ENCODE peak calls at places on chromosomes 6 and 20, in four cellular contexts. D, J, M and F are unnamed samples.

GRCh38 chr6:56637640-56638039 is 5.0 kb downstream of the DST start:
- DNase-seq in D (no peak), J (peak), M (peak), F (no peak)

GRCh38 chr20:17485017-17485416 is 46.2 kb downstream of the BFSP1 start:
- DNase-seq in D (no peak), J (no peak), M (no peak), F (no peak)

GRCh38 chr6:30219244-30219643 is 6.0 kb upstream of the TRIM26 start:
- DNase-seq in D (peak), J (peak), M (peak), F (no peak)

GRCh38 chr6:16468991-16469615 is 230.7 kb downstream of the GMPR start:
- DNase-seq in D (no peak), J (no peak), M (no peak), F (no peak)

GRCh38 chr20:43824699-43825402 is 89.8 kb upstream of the TOX2 start:
- DNase-seq in D (no peak), J (no peak), M (peak), F (no peak)

GRCh38 chr20:53176133-53176532 is 204.0 kb downstream of the TSHZ2 start:
- DNase-seq in D (no peak), J (no peak), M (no peak), F (no peak)

GRCh38 chr6:7723041-7723447 is 2.9 kb upstream of the BMP6 start:
- DNase-seq in D (peak), J (peak), M (peak), F (peak)

GRCh38 chr6:80932364-80932763 is 820.1 kb downstream of the TENT5A start:
- DNase-seq in D (no peak), J (no peak), M (no peak), F (no peak)

GRCh38 chr6:25229671-25230321 is 49.4 kb upstream of the CARMIL1 start:
- DNase-seq in D (no peak), J (no peak), M (peak), F (no peak)

GRCh38 chr6:44621846-44622245 is 234.3 kb downstream of the CDC5L start:
- DNase-seq in D (no peak), J (no peak), M (no peak), F (peak)

GRCh38 chr20:50790651-50791277 is 4.1 kb upstream of the BCAS4 start:
- DNase-seq in D (peak), J (peak), M (peak), F (peak)

GRCh38 chr20:50048420-50049166 is 64.4 kb downstream of the UBE2V1 start:
- DNase-seq in D (peak), J (no peak), M (no peak), F (peak)

GRCh38 chr20:51385941-51386530 is 156.5 kb downstream of the NFATC2 start:
- DNase-seq in D (no peak), J (peak), M (peak), F (no peak)

GRCh38 chr20:3781153-3781910 is at the start of gene SPEF1:
- DNase-seq in D (peak), J (peak), M (peak), F (peak)

GRCh38 chr6:26003102-26003694 is 40.6 kb downstream of the TRIM38 start:
- DNase-seq in D (peak), J (peak), M (peak), F (peak)

DNA sequence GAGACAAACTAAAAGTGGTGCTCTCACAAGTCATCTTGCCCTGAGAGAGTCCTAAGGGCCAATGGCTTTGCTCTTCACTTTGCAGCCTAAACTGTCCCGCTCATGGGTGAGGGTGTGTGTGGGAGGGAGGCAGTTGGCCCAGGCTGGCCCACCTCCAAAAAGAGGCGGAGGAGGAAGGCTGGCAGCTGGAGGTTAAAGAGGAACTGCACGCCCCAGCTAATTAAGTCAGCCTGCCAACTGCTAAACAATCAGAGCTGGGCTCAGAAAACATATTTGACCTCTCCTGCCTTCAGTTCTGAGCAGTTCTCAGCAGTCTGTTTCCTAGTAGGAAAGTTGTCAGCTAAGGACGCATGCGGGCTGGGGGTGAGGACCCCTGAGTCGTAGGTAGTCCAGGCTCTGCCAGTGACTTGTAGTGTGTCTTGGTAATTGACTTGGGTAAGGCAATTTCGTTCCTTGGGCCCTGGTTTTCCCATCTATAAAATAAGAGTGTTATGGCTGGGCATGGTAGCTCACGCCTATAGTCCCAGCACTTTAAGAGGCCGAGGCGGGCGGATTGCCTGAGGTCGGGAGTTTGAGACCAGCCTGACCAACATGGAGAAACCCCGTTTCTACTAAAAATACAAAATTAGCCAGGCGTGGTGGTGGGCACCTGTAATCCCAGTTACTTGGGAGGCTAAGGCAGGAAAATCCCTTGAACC is 17.0 kb downstream of the GSS start:
- DNase-seq in D (peak), J (peak), M (no peak), F (no peak)
- TF ChIP-seq POLR2A in D (no peak), J (no peak), M (no peak), F (no peak)

GRCh38 chr6:33621396-33622388 is 570 bp downstream of the ITPR3 start:
- DNase-seq in D (no peak), J (peak), M (no peak), F (no peak)
- TF ChIP-seq POLR2A in D (no peak), J (no peak), M (no peak), F (no peak)

DNA sequence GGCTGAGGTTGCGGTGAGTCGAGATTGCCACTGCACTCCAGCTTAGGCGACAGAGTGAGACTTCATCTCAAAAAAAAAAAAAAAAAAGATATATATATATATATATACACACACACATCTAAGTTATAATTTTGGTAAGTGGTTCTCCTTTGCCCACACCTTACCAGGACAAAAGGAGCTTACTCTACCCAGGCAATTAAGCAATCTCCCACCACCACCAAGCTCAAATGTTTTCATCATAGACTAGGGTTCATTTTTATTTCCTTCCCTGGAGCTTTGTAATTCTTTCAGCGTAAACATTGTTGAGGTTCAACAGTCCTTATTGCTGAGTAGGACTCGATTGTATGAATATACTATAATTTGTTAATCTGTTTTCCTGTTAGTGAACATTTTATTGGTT is 23.5 kb downstream of the AMD1 start:
- DNase-seq in D (no peak), J (no peak), M (no peak), F (no peak)
- TF ChIP-seq POLR2A in D (no peak), J (no peak), M (no peak), F (no peak)

GRCh38 chr6:28871335-28872156 is 52.2 kb downstream of the TRIM27 start:
- DNase-seq in D (no peak), J (no peak), M (no peak), F (no peak)
- TF ChIP-seq POLR2A in D (no peak), J (no peak), M (no peak), F (no peak)

GRCh38 chr20:9963029-9963428 is 71.8 kb upstream of the ANKEF1 start:
- DNase-seq in D (no peak), J (no peak), M (no peak), F (no peak)
- TF ChIP-seq POLR2A in D (no peak), J (no peak), M (no peak), F (no peak)